ENCODE peak calls at places on chromosomes 2 and 18, in eight cellular contexts. Z is PC-3; S is Kasumi-1; H is stimulated activated CD4-positive, alpha-beta T cell treated with anti-CD3 and anti-CD28 coated beads, Interleukin-2, amount 100 ng/mL, for 48 hours; K is nucleus accumbens; B is PC-9; E is amniotic stem cell; C is heart right ventricle. L is an unnamed sample.

GRCh38 chr2:46870051-46870839 is 45.4 kb downstream of the MCFD2 start:
- DNase-seq in C (no peak), B (no peak), S (no peak), H (no peak), K (no peak), Z (no peak), E (no peak), L (no peak)

GRCh38 chr2:236075802-236076201 is 92.4 kb downstream of the GBX2 start:
- DNase-seq in K (no peak), E (no peak), Z (no peak), H (no peak), S (no peak), C (no peak), B (no peak), L (no peak)

GRCh38 chr2:122519806-122520205 is 764.4 kb downstream of the TSN start:
- DNase-seq in E (no peak), H (no peak), B (no peak), Z (no peak), C (no peak), K (no peak), S (no peak), L (no peak)

GRCh38 chr18:59851784-59852399 is 47.9 kb upstream of the PMAIP1 start:
- DNase-seq in C (no peak), H (no peak), B (no peak), S (no peak), E (no peak), Z (no peak), K (no peak), L (no peak)

GRCh38 chr2:43885233-43885632 is 46.5 kb downstream of the ABCG8 start:
- DNase-seq in Z (no peak), K (no peak), E (no peak), H (no peak), C (no peak), B (no peak), S (no peak), L (no peak)

GRCh38 chr2:126634273-126634861 is 21.6 kb upstream of the GYPC start:
- DNase-seq in E (no peak), Z (peak), B (peak), C (no peak), K (no peak), S (no peak), H (peak), L (peak)

GRCh38 chr18:12767580-12768155 is 64.8 kb downstream of the PSMG2 start:
- DNase-seq in B (no peak), Z (no peak), S (no peak), E (no peak), K (no peak), C (no peak), H (no peak), L (no peak)

GRCh38 chr2:236577481-236578410 is 8.1 kb downstream of the ACKR3 start:
- DNase-seq in Z (no peak), B (no peak), H (no peak), E (no peak), K (peak), S (no peak), C (no peak), L (no peak)

GRCh38 chr2:120254178-120254577 is 1.5 kb downstream of the RALB start:
- DNase-seq in E (no peak), S (no peak), C (no peak), K (no peak), B (no peak), Z (no peak), H (no peak), L (no peak)

GRCh38 chr2:6506311-6507258 is 359.1 kb downstream of the CMPK2 start:
- DNase-seq in H (no peak), B (no peak), Z (peak), S (no peak), K (peak), E (peak), C (no peak), L (no peak)

GRCh38 chr18:79872852-79873444 is 75.2 kb downstream of the KCNG2 start:
- DNase-seq in Z (no peak), S (peak), B (no peak), H (no peak), C (no peak), K (no peak), E (no peak), L (no peak)

GRCh38 chr18:25732862-25733261 is 357.6 kb downstream of the SS18 start:
- DNase-seq in B (no peak), C (no peak), S (no peak), E (no peak), Z (no peak), K (no peak), H (no peak), L (no peak)

GRCh38 chr18:69674921-69675405 is 272.7 kb downstream of the CD226 start:
- DNase-seq in H (no peak), E (no peak), C (no peak), S (no peak), B (no peak), Z (no peak), K (no peak), L (no peak)

GRCh38 chr18:59957957-59958356 is 58.2 kb downstream of the PMAIP1 start:
- DNase-seq in B (peak), K (no peak), S (peak), C (peak), Z (peak), H (no peak), E (peak), L (peak)

GRCh38 chr2:207413376-207413907 is 116.3 kb upstream of the CREB1 start:
- DNase-seq in Z (no peak), K (no peak), H (no peak), C (no peak), S (no peak), B (no peak), E (no peak), L (no peak)

GRCh38 chr2:42918671-42919335 is 126.4 kb upstream of the HAAO start:
- DNase-seq in K (no peak), C (no peak), H (no peak), Z (no peak), E (no peak), S (no peak), B (no peak), L (no peak)

GRCh38 chr2:46239175-46239846 is 57.9 kb upstream of the EPAS1 start:
- DNase-seq in Z (no peak), E (no peak), C (no peak), H (no peak), K (no peak), B (no peak), S (no peak), L (no peak)

GRCh38 chr18:59145055-59145454 is 5.4 kb downstream of the SEC11C start:
- DNase-seq in Z (no peak), B (no peak), K (no peak), C (no peak), E (no peak), S (no peak), H (no peak), L (no peak)

GRCh38 chr2:170277943-170278342 is 100.0 kb downstream of the MYO3B start:
- DNase-seq in C (no peak), H (no peak), B (no peak), S (no peak), K (no peak), E (no peak), Z (no peak), L (no peak)

GRCh38 chr2:71609029-71609428 is 155.7 kb downstream of the DYSF start:
- DNase-seq in E (no peak), K (no peak), H (no peak), S (no peak), B (peak), C (no peak), Z (no peak), L (no peak)

GRCh38 chr2:171811229-171811628 is 82.8 kb downstream of the SLC25A12 start:
- DNase-seq in C (no peak), Z (peak), H (no peak), S (peak), E (no peak), B (no peak), K (no peak), L (peak)

GRCh38 chr2:65044097-65044735 is 12.0 kb upstream of the CEP68 start:
- DNase-seq in C (no peak), B (no peak), Z (no peak), K (no peak), E (no peak), H (no peak), S (no peak), L (no peak)

GRCh38 chr2:237294509-237294908 is 119.5 kb downstream of the COL6A3 start:
- DNase-seq in H (no peak), Z (peak), B (no peak), S (no peak), K (no peak), E (no peak), C (no peak), L (no peak)

GRCh38 chr2:183207110-183207509 is 82.9 kb downstream of the NUP35 start:
- DNase-seq in K (no peak), Z (no peak), B (no peak), C (no peak), S (peak), H (no peak), E (no peak), L (no peak)

GRCh38 chr2:179446475-179447141 is 182.0 kb upstream of the SESTD1 start:
- DNase-seq in K (no peak), B (no peak), C (no peak), E (no peak), S (no peak), Z (peak), H (no peak), L (no peak)

GRCh38 chr2:196356332-196356731 is 185.0 kb upstream of the STK17B start:
- DNase-seq in E (no peak), Z (no peak), S (no peak), C (no peak), H (no peak), B (no peak), K (no peak), L (no peak)

GRCh38 chr2:96537066-96537733 is 648 bp downstream of the ARID5A start:
- DNase-seq in E (no peak), B (peak), K (no peak), S (peak), Z (peak), H (peak), C (peak), L (no peak)

GRCh38 chr2:235666240-235666781 is 172.5 kb downstream of the AGAP1 start:
- DNase-seq in C (peak), B (peak), Z (peak), K (peak), H (no peak), S (no peak), E (peak), L (no peak)

GRCh38 chr2:232170391-232170790 is 208.2 kb upstream of the ALPP start:
- DNase-seq in H (no peak), K (no peak), E (no peak), C (no peak), S (no peak), B (no peak), Z (no peak), L (no peak)

GRCh38 chr18:32287249-32287648 is 97.4 kb downstream of the MEP1B start:
- DNase-seq in Z (no peak), K (no peak), E (no peak), B (no peak), S (no peak), H (no peak), C (peak), L (no peak)